ENCODE peak calls at places on chromosomes 12 and 14, in eight cellular contexts. I is NCI-H1092 treated with DMSO at 0.1 percent for 48 hours; H is stimulated activated effector memory CD8-positive, alpha-beta T cell treated with anti-CD3 and anti-CD28 coated beads, Interleukin-12 subunit alpha, Interleukin-12 subunit beta, amount 100 ng/mL, for 72 hours; B is stomach; X is stimulated activated CD4-positive, alpha-beta T cell treated with anti-CD3 and anti-CD28 coated beads, TNF-alpha, amount 100 ng/mL, for 4 hours; E is GM18507; V is HCT116; T is chondrocyte. K is an unnamed sample.

GRCh38 chr12:57216931-57217871 is 607 bp downstream of the NXPH4 start:
- DNase-seq in X (no peak), H (peak; percentile 64), V (no peak), B (no peak), I (no peak), T (no peak), E (no peak), K (no peak)

GRCh38 chr14:31275731-31276130 is 68.1 kb upstream of the HECTD1 start:
- DNase-seq in B (no peak), H (no peak), V (peak; percentile 34), I (no peak), E (no peak), T (no peak), X (no peak), K (no peak)

GRCh38 chr12:25423355-25423754 is 129.7 kb downstream of the LMNTD1 start:
- DNase-seq in E (no peak), I (no peak), V (no peak), X (no peak), T (no peak), B (peak; percentile 31), H (no peak), K (peak; percentile 22)

GRCh38 chr14:71623939-71624338 is 308.3 kb upstream of the RGS6 start:
- DNase-seq in E (no peak), V (no peak), H (no peak), T (no peak), B (no peak), I (no peak), X (no peak), K (no peak)

GRCh38 chr14:57392830-57393229 is 2.4 kb downstream of the NAA30 start:
- DNase-seq in X (no peak), E (no peak), V (no peak), I (no peak), B (no peak), T (no peak), H (no peak), K (no peak)

GRCh38 chr12:48903363-48903981 is 21.8 kb downstream of the FKBP11 start:
- DNase-seq in E (no peak), V (no peak), I (no peak), H (no peak), T (no peak), X (no peak), B (no peak), K (no peak)

GRCh38 chr14:101851183-101851582 is 89.7 kb downstream of the PPP2R5C start:
- DNase-seq in T (no peak), H (no peak), B (no peak), X (no peak), I (no peak), V (no peak), E (no peak), K (no peak)

GRCh38 chr12:51635371-51635770 is 44.3 kb downstream of the SCN8A start:
- DNase-seq in V (no peak), I (no peak), T (no peak), E (no peak), X (no peak), H (no peak), B (no peak), K (peak; percentile 35)

GRCh38 chr12:74538491-74539258 is 1.0 kb downstream of the ATXN7L3B start:
- DNase-seq in X (peak; percentile 9), T (no peak), B (no peak), V (no peak), E (no peak), I (no peak), H (no peak), K (peak; percentile 2)

GRCh38 chr14:81192594-81192993 is 28.2 kb downstream of the GTF2A1 start:
- DNase-seq in B (no peak), I (no peak), V (no peak), E (no peak), H (no peak), T (no peak), X (no peak), K (no peak)

GRCh38 chr12:49984476-49984890 is 11.7 kb downstream of the AQP6 start:
- DNase-seq in V (no peak), H (no peak), B (no peak), T (no peak), E (no peak), X (no peak), I (peak; percentile 34), K (peak; percentile 21)

GRCh38 chr14:96762650-96763049 is 34.5 kb upstream of the VRK1 start:
- DNase-seq in V (peak; percentile 80), X (no peak), I (peak; percentile 34), H (peak; percentile 53), E (peak; percentile 26), B (no peak), T (no peak), K (peak; percentile 54)

GRCh38 chr12:122866950-122867607 is 28.8 kb downstream of the VPS37B start:
- DNase-seq in T (no peak), X (no peak), I (no peak), H (no peak), V (no peak), B (peak; percentile 37), E (no peak), K (no peak)

GRCh38 chr12:72511493-72511892 is 239.3 kb downstream of the TRHDE start:
- DNase-seq in E (no peak), B (no peak), X (no peak), H (no peak), T (no peak), I (no peak), V (no peak), K (peak; percentile 67)

GRCh38 chr14:47674148-47674545 is 1.3 kb downstream of the MDGA2 start:
- DNase-seq in B (no peak), V (no peak), E (no peak), T (peak; percentile 52), I (no peak), X (no peak), H (no peak), K (no peak)

GRCh38 chr14:61561657-61562276 is 133.5 kb upstream of the HIF1A start:
- DNase-seq in V (peak; percentile 82), T (no peak), X (no peak), B (peak; percentile 84), I (no peak), E (no peak), H (no peak), K (peak; percentile 100)

GRCh38 chr12:91309450-91309849 is 126.8 kb upstream of the DCN start:
- DNase-seq in T (no peak), I (no peak), E (no peak), X (no peak), H (no peak), B (no peak), V (no peak), K (no peak)

GRCh38 chr14:106309423-106309822 is 783.0 kb downstream of the TMEM121 start:
- DNase-seq in X (no peak), T (no peak), H (no peak), V (no peak), I (no peak), B (no peak), E (no peak), K (no peak)

K was measured in renal cortical epithelial cell.